ENCODE peak calls at places on chromosomes 1 and 21, in five cellular contexts. Y is MM.1S, M is stomach, W is uterus, T is GM23338. J is an unnamed sample.

GRCh38 chr1:64000021-64000420 is 203.4 kb upstream of the UBE2U start:
- DNase-seq in M (no peak), W (no peak), T (peak), Y (no peak), J (no peak)

GRCh38 chr1:15157524-15158399 is 4.2 kb downstream of the TMEM51 start:
- DNase-seq in T (peak), Y (no peak), W (no peak), M (no peak), J (no peak)

GRCh38 chr1:94708811-94709210 is 111.3 kb upstream of the SLC44A3 start:
- DNase-seq in M (no peak), W (no peak), Y (no peak), T (no peak), J (no peak)

GRCh38 chr1:160707171-160708109 is 4.2 kb downstream of the CD48 start:
- DNase-seq in Y (peak), W (no peak), T (no peak), M (no peak), J (no peak)

GRCh38 chr1:5936621-5937372 is 55.4 kb downstream of the NPHP4 start:
- DNase-seq in M (no peak), T (no peak), Y (no peak), W (no peak), J (no peak)

GRCh38 chr1:179228783-179229213 is 679 bp downstream of the ABL2 start:
- DNase-seq in Y (no peak), W (peak), M (peak), T (peak), J (no peak)

GRCh38 chr21:44681861-44682579 is at the start of gene KRTAP12-1:
- DNase-seq in W (no peak), T (no peak), M (no peak), Y (no peak), J (no peak)

GRCh38 chr1:39170731-39171375 is 33.6 kb upstream of the MACF1 start:
- DNase-seq in Y (no peak), W (no peak), M (no peak), T (peak), J (no peak)

GRCh38 chr1:160829766-160830165 is 32.9 kb downstream of the CD244 start:
- DNase-seq in T (no peak), Y (no peak), W (no peak), M (no peak), J (no peak)

GRCh38 chr1:24535021-24535424 is 20.9 kb upstream of the NCMAP start:
- DNase-seq in M (peak), Y (peak), T (peak), W (no peak), J (no peak)

GRCh38 chr1:78045850-78046778 is at the start of gene GIPC2:
- DNase-seq in M (peak), T (peak), W (peak), Y (no peak), J (no peak)

GRCh38 chr1:161013591-161014513 is 7.1 kb downstream of the F11R start:
- DNase-seq in T (peak), W (peak), Y (peak), M (peak), J (peak)

GRCh38 chr21:33157303-33157702 is 72.4 kb upstream of the IFNAR2 start:
- DNase-seq in W (no peak), T (peak), M (no peak), Y (no peak), J (no peak)

GRCh38 chr1:6070450-6070974 is 24.8 kb downstream of the KCNAB2 start:
- DNase-seq in W (no peak), M (no peak), Y (no peak), T (no peak), J (no peak)

GRCh38 chr21:45837936-45838335 is 143.6 kb upstream of the COL6A1 start:
- DNase-seq in M (no peak), W (no peak), T (no peak), Y (no peak), J (no peak)

GRCh38 chr21:45835301-45836267 is 146.0 kb upstream of the COL6A1 start:
- DNase-seq in W (no peak), M (no peak), Y (no peak), T (no peak), J (no peak)

GRCh38 chr21:45838636-45839035 is 142.9 kb upstream of the COL6A1 start:
- DNase-seq in Y (no peak), W (no peak), M (no peak), T (no peak), J (no peak)

GRCh38 chr21:45836268-45836655 is 145.3 kb upstream of the COL6A1 start:
- DNase-seq in M (no peak), T (no peak), Y (no peak), W (no peak), J (no peak)

GRCh38 chr21:45836694-45837670 is 144.6 kb upstream of the COL6A1 start:
- DNase-seq in T (no peak), Y (no peak), W (no peak), M (no peak), J (no peak)
- TF ChIP-seq CTCF in T (no peak), Y (no peak), W (no peak), M (no peak), J (no peak)

DNA sequence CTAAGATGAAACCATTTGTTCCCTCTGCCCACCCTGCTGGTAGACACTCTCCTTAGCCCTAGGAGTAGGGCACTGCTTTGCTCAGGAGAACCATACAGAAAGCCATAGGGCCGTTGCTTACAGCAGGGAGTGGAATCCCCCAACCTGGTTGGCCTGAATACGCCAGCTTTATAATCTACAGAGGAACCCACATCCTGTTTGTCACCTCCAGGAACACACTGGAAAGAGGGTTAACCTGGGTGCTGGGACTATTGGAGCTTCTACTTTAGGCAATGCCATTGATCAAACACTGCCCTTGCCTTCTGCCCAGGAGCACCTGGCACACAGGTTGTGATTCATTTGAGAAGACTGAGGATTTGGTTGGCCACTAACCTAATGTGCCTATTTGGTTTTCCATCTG is 124.8 kb downstream of the TNR start:
- DNase-seq in W (no peak), Y (no peak), M (no peak), T (no peak), J (no peak)
- H3K4me3 ChIP-seq in W (no peak), Y (no peak), M (no peak), T (no peak), J (no peak)

GRCh38 chr21:36705679-36706481 is 7.0 kb downstream of the SIM2 start:
- DNase-seq in W (no peak), T (peak), M (no peak), Y (no peak), J (no peak)
- TF ChIP-seq CTCF in W (no peak), T (peak), M (peak), Y (peak), J (peak)

DNA sequence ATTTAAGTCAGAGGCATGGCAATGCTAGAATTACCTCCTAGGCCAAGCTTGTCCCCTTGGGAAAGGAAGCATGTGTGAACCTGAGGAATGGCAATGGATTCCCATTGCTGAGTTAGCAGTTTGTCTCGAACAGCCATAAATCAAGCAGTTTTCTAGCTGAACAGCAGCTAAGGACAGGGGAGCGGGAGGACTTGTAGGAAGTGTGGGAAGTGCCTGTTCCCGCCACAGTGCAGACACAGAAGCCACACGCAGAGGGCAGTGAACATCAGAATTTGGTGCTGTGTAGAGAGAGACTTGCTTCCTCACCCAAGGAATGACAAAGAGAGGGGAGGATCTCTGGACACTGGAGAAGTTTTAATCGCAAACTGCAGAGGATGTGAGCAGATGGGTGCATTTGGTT is 3.8 kb downstream of the PHGDH start:
- DNase-seq in M (no peak), T (peak), W (no peak), Y (no peak), J (no peak)
- H3K4me3 ChIP-seq in M (no peak), T (peak), W (no peak), Y (no peak), J (no peak)

GRCh38 chr1:11961230-11961629 is 19.0 kb upstream of the MFN2 start:
- DNase-seq in M (no peak), W (no peak), T (no peak), Y (no peak), J (no peak)

GRCh38 chr1:11963622-11964021 is 16.6 kb upstream of the MFN2 start:
- DNase-seq in T (no peak), W (no peak), M (no peak), Y (no peak), J (no peak)

GRCh38 chr1:11964656-11965055 is 15.6 kb upstream of the MFN2 start:
- DNase-seq in W (no peak), Y (no peak), M (no peak), T (no peak), J (no peak)

GRCh38 chr1:11970441-11971185 is 9.6 kb upstream of the MFN2 start:
- DNase-seq in Y (no peak), W (no peak), T (no peak), M (no peak), J (no peak)

DNA sequence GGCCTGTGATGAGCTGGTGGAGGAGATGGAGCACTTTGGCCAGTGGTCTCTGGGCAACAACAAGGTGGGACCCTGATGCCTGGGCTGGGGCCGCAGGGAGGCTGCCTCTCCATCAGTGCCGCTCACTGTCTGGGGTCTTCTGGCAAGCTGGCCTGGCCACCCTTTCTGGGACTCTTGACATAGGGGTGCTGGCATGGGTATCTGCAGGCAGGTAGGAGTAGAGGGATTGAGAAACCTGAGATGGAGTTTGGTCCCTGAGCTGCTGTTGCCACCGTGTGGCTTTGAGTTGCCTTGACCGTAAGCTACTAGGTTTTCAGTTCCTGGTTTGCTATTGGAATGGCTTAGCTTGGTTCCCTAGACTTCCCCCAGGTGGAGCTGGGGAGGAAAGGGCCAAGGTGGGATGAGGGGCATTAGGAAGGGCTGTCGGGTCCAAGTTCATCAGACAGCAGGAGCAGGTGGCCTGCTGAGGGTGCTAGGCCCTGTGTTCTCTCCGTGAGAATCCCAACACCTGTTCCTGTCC is 13.2 kb upstream of the MFN2 start:
- DNase-seq in T (peak), W (peak), Y (peak), M (peak), J (peak)
- TF ChIP-seq CTCF in T (peak), W (peak), Y (peak), M (peak), J (peak)

J was measured in GM12864.